ENCODE peak calls at places on chromosomes 11 and 22, in eight cellular contexts. One of them, this sample, is unnamed.

GRCh38 chr22:50403701-50404101 is 60.6 kb downstream of the PPP6R2 start:
- DNase-seq in stimulated activated CD4-positive, alpha-beta T cell treated with anti-CD3 and anti-CD28 coated beads, TNF-alpha, amount 100 ng/mL, for 48 hours: no peak
- DNase-seq in activated T-cell treated with anti-CD3 and anti-CD28 coated beads for 1 hour: no peak
- DNase-seq in astrocyte of the spinal cord: no peak
- DNase-seq in endothelial cell: no peak
- DNase-seq in activated effector memory CD4-positive, alpha-beta T cell treated with Interleukin-2 at 50 U/mL for 16 hours: no peak
- DNase-seq in effector CD4-positive, alpha-beta T cell: no peak
- DNase-seq in COR-L47: peak
- DNase-seq in this sample: no peak

GRCh38 chr22:49689255-49689770 is 138.4 kb downstream of the BRD1 start:
- DNase-seq in astrocyte of the spinal cord: no peak
- DNase-seq in activated T-cell treated with anti-CD3 and anti-CD28 coated beads for 1 hour: no peak
- DNase-seq in activated effector memory CD4-positive, alpha-beta T cell treated with Interleukin-2 at 50 U/mL for 16 hours: no peak
- DNase-seq in COR-L47: no peak
- DNase-seq in stimulated activated CD4-positive, alpha-beta T cell treated with anti-CD3 and anti-CD28 coated beads, TNF-alpha, amount 100 ng/mL, for 48 hours: no peak
- DNase-seq in endothelial cell: no peak
- DNase-seq in effector CD4-positive, alpha-beta T cell: no peak
- DNase-seq in this sample: no peak

GRCh38 chr11:84019576-84020194 is 733.5 kb upstream of the CCDC90B start:
- DNase-seq in stimulated activated CD4-positive, alpha-beta T cell treated with anti-CD3 and anti-CD28 coated beads, TNF-alpha, amount 100 ng/mL, for 48 hours: no peak
- DNase-seq in astrocyte of the spinal cord: peak
- DNase-seq in effector CD4-positive, alpha-beta T cell: no peak
- DNase-seq in activated T-cell treated with anti-CD3 and anti-CD28 coated beads for 1 hour: no peak
- DNase-seq in activated effector memory CD4-positive, alpha-beta T cell treated with Interleukin-2 at 50 U/mL for 16 hours: no peak
- DNase-seq in COR-L47: no peak
- DNase-seq in endothelial cell: no peak
- DNase-seq in this sample: no peak

GRCh38 chr11:120599816-120600420 is 88.4 kb downstream of the GRIK4 start:
- DNase-seq in endothelial cell: no peak
- DNase-seq in stimulated activated CD4-positive, alpha-beta T cell treated with anti-CD3 and anti-CD28 coated beads, TNF-alpha, amount 100 ng/mL, for 48 hours: no peak
- DNase-seq in effector CD4-positive, alpha-beta T cell: no peak
- DNase-seq in activated T-cell treated with anti-CD3 and anti-CD28 coated beads for 1 hour: no peak
- DNase-seq in COR-L47: no peak
- DNase-seq in astrocyte of the spinal cord: no peak
- DNase-seq in activated effector memory CD4-positive, alpha-beta T cell treated with Interleukin-2 at 50 U/mL for 16 hours: no peak
- DNase-seq in this sample: peak

GRCh38 chr11:1178906-1179305 is 21.2 kb downstream of the MUC5AC start:
- DNase-seq in stimulated activated CD4-positive, alpha-beta T cell treated with anti-CD3 and anti-CD28 coated beads, TNF-alpha, amount 100 ng/mL, for 48 hours: no peak
- DNase-seq in endothelial cell: no peak
- DNase-seq in astrocyte of the spinal cord: no peak
- DNase-seq in activated effector memory CD4-positive, alpha-beta T cell treated with Interleukin-2 at 50 U/mL for 16 hours: no peak
- DNase-seq in activated T-cell treated with anti-CD3 and anti-CD28 coated beads for 1 hour: no peak
- DNase-seq in effector CD4-positive, alpha-beta T cell: no peak
- DNase-seq in COR-L47: no peak
- DNase-seq in this sample: peak

GRCh38 chr11:117693344-117693743 is 103.7 kb downstream of the DSCAML1 start:
- DNase-seq in stimulated activated CD4-positive, alpha-beta T cell treated with anti-CD3 and anti-CD28 coated beads, TNF-alpha, amount 100 ng/mL, for 48 hours: no peak
- DNase-seq in activated T-cell treated with anti-CD3 and anti-CD28 coated beads for 1 hour: no peak
- DNase-seq in effector CD4-positive, alpha-beta T cell: no peak
- DNase-seq in COR-L47: no peak
- DNase-seq in astrocyte of the spinal cord: no peak
- DNase-seq in activated effector memory CD4-positive, alpha-beta T cell treated with Interleukin-2 at 50 U/mL for 16 hours: no peak
- DNase-seq in endothelial cell: no peak
- DNase-seq in this sample: no peak

GRCh38 chr11:66268953-66269906 is 791 bp downstream of the RAB1B start:
- DNase-seq in COR-L47: no peak
- DNase-seq in endothelial cell: no peak
- DNase-seq in activated effector memory CD4-positive, alpha-beta T cell treated with Interleukin-2 at 50 U/mL for 16 hours: no peak
- DNase-seq in astrocyte of the spinal cord: peak
- DNase-seq in activated T-cell treated with anti-CD3 and anti-CD28 coated beads for 1 hour: no peak
- DNase-seq in effector CD4-positive, alpha-beta T cell: no peak
- DNase-seq in stimulated activated CD4-positive, alpha-beta T cell treated with anti-CD3 and anti-CD28 coated beads, TNF-alpha, amount 100 ng/mL, for 48 hours: no peak
- DNase-seq in this sample: no peak

GRCh38 chr11:1108246-1108900 is 33.7 kb downstream of the MUC2 start:
- DNase-seq in endothelial cell: no peak
- DNase-seq in activated T-cell treated with anti-CD3 and anti-CD28 coated beads for 1 hour: no peak
- DNase-seq in COR-L47: no peak
- DNase-seq in effector CD4-positive, alpha-beta T cell: no peak
- DNase-seq in astrocyte of the spinal cord: no peak
- DNase-seq in stimulated activated CD4-positive, alpha-beta T cell treated with anti-CD3 and anti-CD28 coated beads, TNF-alpha, amount 100 ng/mL, for 48 hours: no peak
- DNase-seq in activated effector memory CD4-positive, alpha-beta T cell treated with Interleukin-2 at 50 U/mL for 16 hours: no peak
- DNase-seq in this sample: peak

GRCh38 chr22:46469701-46470100 is 67.7 kb downstream of the CELSR1 start:
- DNase-seq in COR-L47: no peak
- DNase-seq in activated T-cell treated with anti-CD3 and anti-CD28 coated beads for 1 hour: no peak
- DNase-seq in effector CD4-positive, alpha-beta T cell: no peak
- DNase-seq in activated effector memory CD4-positive, alpha-beta T cell treated with Interleukin-2 at 50 U/mL for 16 hours: no peak
- DNase-seq in astrocyte of the spinal cord: no peak
- DNase-seq in endothelial cell: no peak
- DNase-seq in stimulated activated CD4-positive, alpha-beta T cell treated with anti-CD3 and anti-CD28 coated beads, TNF-alpha, amount 100 ng/mL, for 48 hours: no peak
- DNase-seq in this sample: no peak

GRCh38 chr11:123137496-123138270 is 57.4 kb downstream of the CLMP start:
- DNase-seq in astrocyte of the spinal cord: peak
- DNase-seq in endothelial cell: peak
- DNase-seq in activated effector memory CD4-positive, alpha-beta T cell treated with Interleukin-2 at 50 U/mL for 16 hours: no peak
- DNase-seq in activated T-cell treated with anti-CD3 and anti-CD28 coated beads for 1 hour: no peak
- DNase-seq in stimulated activated CD4-positive, alpha-beta T cell treated with anti-CD3 and anti-CD28 coated beads, TNF-alpha, amount 100 ng/mL, for 48 hours: no peak
- DNase-seq in effector CD4-positive, alpha-beta T cell: no peak
- DNase-seq in COR-L47: no peak
- DNase-seq in this sample: peak

GRCh38 chr11:7793233-7793632 is 3.5 kb downstream of the OR5P2 start:
- DNase-seq in endothelial cell: no peak
- DNase-seq in activated effector memory CD4-positive, alpha-beta T cell treated with Interleukin-2 at 50 U/mL for 16 hours: no peak
- DNase-seq in activated T-cell treated with anti-CD3 and anti-CD28 coated beads for 1 hour: no peak
- DNase-seq in effector CD4-positive, alpha-beta T cell: no peak
- DNase-seq in astrocyte of the spinal cord: no peak
- DNase-seq in stimulated activated CD4-positive, alpha-beta T cell treated with anti-CD3 and anti-CD28 coated beads, TNF-alpha, amount 100 ng/mL, for 48 hours: no peak
- DNase-seq in COR-L47: no peak
- DNase-seq in this sample: no peak

GRCh38 chr11:19071255-19071654 is 10.7 kb upstream of the MRGPRX2 start:
- DNase-seq in COR-L47: peak
- DNase-seq in activated effector memory CD4-positive, alpha-beta T cell treated with Interleukin-2 at 50 U/mL for 16 hours: peak
- DNase-seq in activated T-cell treated with anti-CD3 and anti-CD28 coated beads for 1 hour: peak
- DNase-seq in astrocyte of the spinal cord: peak
- DNase-seq in effector CD4-positive, alpha-beta T cell: peak
- DNase-seq in stimulated activated CD4-positive, alpha-beta T cell treated with anti-CD3 and anti-CD28 coated beads, TNF-alpha, amount 100 ng/mL, for 48 hours: peak
- DNase-seq in endothelial cell: peak
- DNase-seq in this sample: no peak

GRCh38 chr11:9362393-9362863 is 22.0 kb upstream of the IPO7 start:
- DNase-seq in astrocyte of the spinal cord: peak
- DNase-seq in effector CD4-positive, alpha-beta T cell: no peak
- DNase-seq in activated effector memory CD4-positive, alpha-beta T cell treated with Interleukin-2 at 50 U/mL for 16 hours: no peak
- DNase-seq in COR-L47: no peak
- DNase-seq in activated T-cell treated with anti-CD3 and anti-CD28 coated beads for 1 hour: no peak
- DNase-seq in endothelial cell: no peak
- DNase-seq in stimulated activated CD4-positive, alpha-beta T cell treated with anti-CD3 and anti-CD28 coated beads, TNF-alpha, amount 100 ng/mL, for 48 hours: no peak
- DNase-seq in this sample: no peak

GRCh38 chr11:69267395-69267805 is 26.6 kb upstream of the MYEOV start:
- DNase-seq in effector CD4-positive, alpha-beta T cell: no peak
- DNase-seq in endothelial cell: no peak
- DNase-seq in activated effector memory CD4-positive, alpha-beta T cell treated with Interleukin-2 at 50 U/mL for 16 hours: no peak
- DNase-seq in stimulated activated CD4-positive, alpha-beta T cell treated with anti-CD3 and anti-CD28 coated beads, TNF-alpha, amount 100 ng/mL, for 48 hours: no peak
- DNase-seq in astrocyte of the spinal cord: no peak
- DNase-seq in activated T-cell treated with anti-CD3 and anti-CD28 coated beads for 1 hour: no peak
- DNase-seq in COR-L47: no peak
- DNase-seq in this sample: no peak

GRCh38 chr11:128691802-128692749 is 1.8 kb upstream of the FLI1 start:
- DNase-seq in COR-L47: no peak
- DNase-seq in activated effector memory CD4-positive, alpha-beta T cell treated with Interleukin-2 at 50 U/mL for 16 hours: no peak
- DNase-seq in stimulated activated CD4-positive, alpha-beta T cell treated with anti-CD3 and anti-CD28 coated beads, TNF-alpha, amount 100 ng/mL, for 48 hours: no peak
- DNase-seq in astrocyte of the spinal cord: no peak
- DNase-seq in effector CD4-positive, alpha-beta T cell: no peak
- DNase-seq in activated T-cell treated with anti-CD3 and anti-CD28 coated beads for 1 hour: no peak
- DNase-seq in endothelial cell: peak
- DNase-seq in this sample: no peak

GRCh38 chr11:65132988-65133700 is 1.2 kb downstream of the SYVN1 start:
- DNase-seq in COR-L47: no peak
- DNase-seq in stimulated activated CD4-positive, alpha-beta T cell treated with anti-CD3 and anti-CD28 coated beads, TNF-alpha, amount 100 ng/mL, for 48 hours: no peak
- DNase-seq in astrocyte of the spinal cord: no peak
- DNase-seq in activated effector memory CD4-positive, alpha-beta T cell treated with Interleukin-2 at 50 U/mL for 16 hours: peak
- DNase-seq in endothelial cell: peak
- DNase-seq in effector CD4-positive, alpha-beta T cell: no peak
- DNase-seq in activated T-cell treated with anti-CD3 and anti-CD28 coated beads for 1 hour: no peak
- DNase-seq in this sample: peak

GRCh38 chr11:8775341-8776133 is 92.9 kb downstream of the RPL27A start:
- DNase-seq in activated effector memory CD4-positive, alpha-beta T cell treated with Interleukin-2 at 50 U/mL for 16 hours: no peak
- DNase-seq in COR-L47: no peak
- DNase-seq in activated T-cell treated with anti-CD3 and anti-CD28 coated beads for 1 hour: no peak
- DNase-seq in endothelial cell: no peak
- DNase-seq in stimulated activated CD4-positive, alpha-beta T cell treated with anti-CD3 and anti-CD28 coated beads, TNF-alpha, amount 100 ng/mL, for 48 hours: no peak
- DNase-seq in effector CD4-positive, alpha-beta T cell: no peak
- DNase-seq in astrocyte of the spinal cord: no peak
- DNase-seq in this sample: no peak

GRCh38 chr22:46053563-46054090 is 76.7 kb upstream of the WNT7B start:
- DNase-seq in activated T-cell treated with anti-CD3 and anti-CD28 coated beads for 1 hour: peak
- DNase-seq in astrocyte of the spinal cord: peak
- DNase-seq in stimulated activated CD4-positive, alpha-beta T cell treated with anti-CD3 and anti-CD28 coated beads, TNF-alpha, amount 100 ng/mL, for 48 hours: no peak
- DNase-seq in endothelial cell: no peak
- DNase-seq in activated effector memory CD4-positive, alpha-beta T cell treated with Interleukin-2 at 50 U/mL for 16 hours: peak
- DNase-seq in effector CD4-positive, alpha-beta T cell: peak
- DNase-seq in COR-L47: no peak
- DNase-seq in this sample: peak

GRCh38 chr11:91244921-91245320 is 979.7 kb upstream of the FAT3 start:
- DNase-seq in endothelial cell: no peak
- DNase-seq in effector CD4-positive, alpha-beta T cell: no peak
- DNase-seq in activated T-cell treated with anti-CD3 and anti-CD28 coated beads for 1 hour: no peak
- DNase-seq in astrocyte of the spinal cord: no peak
- DNase-seq in stimulated activated CD4-positive, alpha-beta T cell treated with anti-CD3 and anti-CD28 coated beads, TNF-alpha, amount 100 ng/mL, for 48 hours: no peak
- DNase-seq in activated effector memory CD4-positive, alpha-beta T cell treated with Interleukin-2 at 50 U/mL for 16 hours: no peak
- DNase-seq in COR-L47: no peak
- DNase-seq in this sample: no peak

GRCh38 chr11:57094206-57094940 is 87.4 kb upstream of the LRRC55 start:
- DNase-seq in COR-L47: no peak
- DNase-seq in astrocyte of the spinal cord: no peak
- DNase-seq in endothelial cell: no peak
- DNase-seq in activated T-cell treated with anti-CD3 and anti-CD28 coated beads for 1 hour: no peak
- DNase-seq in activated effector memory CD4-positive, alpha-beta T cell treated with Interleukin-2 at 50 U/mL for 16 hours: no peak
- DNase-seq in effector CD4-positive, alpha-beta T cell: no peak
- DNase-seq in stimulated activated CD4-positive, alpha-beta T cell treated with anti-CD3 and anti-CD28 coated beads, TNF-alpha, amount 100 ng/mL, for 48 hours: no peak
- DNase-seq in this sample: no peak

GRCh38 chr22:46010177-46010867 is 33.4 kb upstream of the WNT7B start:
- DNase-seq in COR-L47: no peak
- DNase-seq in endothelial cell: no peak
- DNase-seq in stimulated activated CD4-positive, alpha-beta T cell treated with anti-CD3 and anti-CD28 coated beads, TNF-alpha, amount 100 ng/mL, for 48 hours: no peak
- DNase-seq in activated T-cell treated with anti-CD3 and anti-CD28 coated beads for 1 hour: no peak
- DNase-seq in astrocyte of the spinal cord: peak
- DNase-seq in activated effector memory CD4-positive, alpha-beta T cell treated with Interleukin-2 at 50 U/mL for 16 hours: no peak
- DNase-seq in effector CD4-positive, alpha-beta T cell: no peak
- DNase-seq in this sample: peak

This sample was measured in chondrocyte.